ENCODE peak calls at places on chromosome 12, in six cellular contexts. One of them, this sample, is unnamed. For H3K4me1, the result is how much of the 10 kb centered on the place peaks cover.

GRCh38 chr12:49783917-49784676 is 42.7 kb downstream of the TMBIM6 start:
- DNase-seq in HepG2: no peak
- DNase-seq in H1: no peak
- DNase-seq in SK-N-SH: no peak
- DNase-seq in GM12878: no peak
- DNase-seq in HCT116: no peak
- DNase-seq in this sample: no peak

GRCh38 chr12:67456281-67456918 is 187.2 kb downstream of the CAND1 start:
- DNase-seq in H1: no peak
- DNase-seq in SK-N-SH: peak
- DNase-seq in GM12878: no peak
- DNase-seq in HCT116: no peak
- DNase-seq in HepG2: no peak
- DNase-seq in this sample: no peak

GRCh38 chr12:62604856-62605255 is 138.2 kb downstream of the MON2 start:
- DNase-seq in H1: no peak
- DNase-seq in HepG2: no peak
- DNase-seq in SK-N-SH: no peak
- DNase-seq in GM12878: no peak
- DNase-seq in HCT116: no peak
- DNase-seq in this sample: no peak

GRCh38 chr12:107134558-107134957 is 41.2 kb upstream of the CRY1 start:
- DNase-seq in HepG2: peak
- DNase-seq in H1: peak
- DNase-seq in HCT116: peak
- DNase-seq in SK-N-SH: no peak
- DNase-seq in GM12878: no peak
- DNase-seq in this sample: no peak

GRCh38 chr12:116561181-116561821 is 2.1 kb downstream of the MAP1LC3B2 start:
- DNase-seq in SK-N-SH: no peak
- DNase-seq in HCT116: no peak
- DNase-seq in H1: no peak
- DNase-seq in HepG2: no peak
- DNase-seq in GM12878: no peak
- DNase-seq in this sample: no peak

GRCh38 chr12:123532808-123533649 is 490 bp downstream of the RILPL1 start:
- DNase-seq in SK-N-SH: no peak
- DNase-seq in HepG2: peak
- DNase-seq in GM12878: no peak
- DNase-seq in H1: peak
- DNase-seq in HCT116: no peak
- DNase-seq in this sample: no peak

GRCh38 chr12:118370601-118371000 is 2.1 kb downstream of the TAOK3 start:
- DNase-seq in HCT116: no peak
- DNase-seq in HepG2: no peak
- DNase-seq in SK-N-SH: peak
- DNase-seq in GM12878: no peak
- DNase-seq in H1: no peak
- DNase-seq in this sample: no peak

GRCh38 chr12:70849265-70849960 is 71.1 kb downstream of the PTPRR start:
- DNase-seq in GM12878: no peak
- DNase-seq in H1: no peak
- DNase-seq in HepG2: peak
- DNase-seq in SK-N-SH: peak
- DNase-seq in HCT116: peak
- DNase-seq in this sample: no peak

GRCh38 chr12:42145197-42145549 is 499 bp upstream of the GXYLT1 start:
- DNase-seq in H1: no peak
- DNase-seq in GM12878: no peak
- DNase-seq in HepG2: no peak
- DNase-seq in HCT116: no peak
- DNase-seq in SK-N-SH: no peak
- DNase-seq in this sample: no peak

GRCh38 chr12:128819293-128820144 is 4.2 kb downstream of the SLC15A4 start:
- DNase-seq in GM12878: no peak
- DNase-seq in HepG2: no peak
- DNase-seq in SK-N-SH: no peak
- DNase-seq in HCT116: no peak
- DNase-seq in H1: no peak
- DNase-seq in this sample: no peak
- H3K4me1 ChIP-seq in GM12878: half or more
- H3K4me1 ChIP-seq in HepG2: under half
- H3K4me1 ChIP-seq in SK-N-SH: under half
- H3K4me1 ChIP-seq in HCT116: under half
- H3K4me1 ChIP-seq in H1: under half
- H3K4me1 ChIP-seq in this sample: under half

DNA sequence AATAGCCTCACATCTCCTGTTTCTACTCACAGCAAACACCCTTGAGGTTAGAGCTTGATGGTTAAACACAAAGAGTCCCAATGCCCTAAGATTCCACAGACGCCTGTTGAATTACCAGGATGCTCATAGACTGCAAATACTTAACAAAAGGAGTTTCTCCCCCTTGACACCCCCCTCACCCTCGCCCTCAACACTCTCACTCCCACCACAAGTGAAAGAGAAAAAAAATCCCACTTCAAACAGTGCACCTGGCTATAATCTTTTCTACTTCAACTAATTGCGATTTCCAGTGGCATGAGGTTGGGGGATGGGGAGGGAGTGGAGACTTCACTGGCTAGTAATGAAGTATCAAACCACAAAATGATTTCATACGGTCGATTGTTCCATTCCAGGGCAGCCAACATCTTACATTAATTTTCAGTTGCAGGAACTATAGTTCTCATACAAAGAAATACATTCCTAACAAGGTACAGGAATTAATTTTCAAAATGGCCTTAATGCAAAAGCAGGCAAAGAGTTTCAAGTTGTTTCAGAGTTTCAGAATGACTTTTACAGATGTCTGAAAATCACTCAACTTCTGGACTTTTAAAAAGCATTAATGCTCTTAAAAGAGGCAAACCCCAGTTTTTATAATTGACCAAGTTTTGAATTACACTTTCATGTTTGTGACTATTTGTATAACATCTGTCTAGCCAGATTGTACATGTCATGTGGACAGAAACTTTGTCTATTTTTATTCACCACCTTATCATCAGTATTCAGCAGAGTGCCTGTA is 390.7 kb downstream of the C12orf75 start:
- DNase-seq in GM12878: peak
- DNase-seq in HepG2: no peak
- DNase-seq in H1: no peak
- DNase-seq in HCT116: no peak
- DNase-seq in SK-N-SH: no peak
- DNase-seq in this sample: no peak
- TF ChIP-seq SIN3A in GM12878: no peak
- TF ChIP-seq SIN3A in HepG2: no peak
- TF ChIP-seq SIN3A in H1: no peak
- TF ChIP-seq SIN3A in HCT116: no peak
- TF ChIP-seq SIN3A in SK-N-SH: no peak
- TF ChIP-seq SIN3A in this sample: no peak

DNA sequence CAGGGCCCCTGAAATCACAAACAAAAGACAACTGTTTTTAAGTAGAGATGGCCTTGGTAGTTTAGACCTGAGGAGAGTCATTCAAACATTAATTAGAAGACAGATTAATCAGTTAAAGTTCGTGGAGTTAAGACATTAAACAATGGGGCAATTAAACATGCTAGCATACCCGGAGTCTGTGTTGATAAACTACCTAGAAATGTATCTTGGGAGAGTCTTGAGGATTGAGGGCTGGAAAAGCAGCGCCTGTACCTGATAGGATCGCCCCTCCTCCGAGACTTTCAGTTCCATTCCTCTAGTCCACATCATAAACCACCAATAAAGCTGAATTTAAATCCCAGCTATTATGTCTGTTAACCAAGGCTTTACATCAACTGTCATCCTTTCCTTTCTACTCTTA is 1.0 kb upstream of the KRAS start:
- DNase-seq in HepG2: no peak
- DNase-seq in SK-N-SH: no peak
- DNase-seq in HCT116: no peak
- DNase-seq in H1: no peak
- DNase-seq in GM12878: no peak
- DNase-seq in this sample: no peak
- H3K4me1 ChIP-seq in HepG2: half or more
- H3K4me1 ChIP-seq in SK-N-SH: under half
- H3K4me1 ChIP-seq in HCT116: under half
- H3K4me1 ChIP-seq in H1: under half
- H3K4me1 ChIP-seq in GM12878: under half
- H3K4me1 ChIP-seq in this sample: under half

DNA sequence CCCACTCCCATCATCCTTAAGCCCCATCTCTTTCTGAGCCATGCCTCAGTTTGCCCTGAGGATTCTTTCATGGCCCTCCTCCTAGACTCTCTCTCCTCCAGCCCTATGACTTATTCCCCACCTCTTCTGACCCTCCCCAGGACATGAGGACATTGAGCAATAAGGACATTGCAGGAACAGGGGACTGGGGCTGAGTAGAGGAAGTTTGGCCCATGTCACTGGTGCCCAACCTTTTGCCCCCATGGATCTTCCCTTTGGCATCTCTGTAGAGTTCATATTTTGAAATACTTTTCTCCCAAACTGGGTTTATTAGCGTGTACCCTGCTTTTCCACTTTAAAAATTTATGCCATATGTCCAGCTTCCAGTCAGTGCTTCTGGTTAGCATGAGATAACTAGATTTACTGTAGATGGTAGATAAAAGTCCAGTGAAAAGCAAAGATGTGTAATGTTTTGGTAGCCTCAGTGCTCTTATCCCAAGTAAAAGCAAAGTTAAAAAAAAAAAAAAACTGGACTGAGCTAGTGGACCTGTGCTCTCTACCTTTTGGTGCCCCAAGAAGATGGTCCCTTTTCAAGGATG is 6.1 kb upstream of the LRP1-AS start:
- DNase-seq in GM12878: no peak
- DNase-seq in H1: no peak
- DNase-seq in SK-N-SH: peak
- DNase-seq in HCT116: no peak
- DNase-seq in HepG2: no peak
- DNase-seq in this sample: no peak
- TF ChIP-seq SIN3A in GM12878: no peak
- TF ChIP-seq SIN3A in H1: no peak
- TF ChIP-seq SIN3A in SK-N-SH: no peak
- TF ChIP-seq SIN3A in HCT116: no peak
- TF ChIP-seq SIN3A in HepG2: no peak
- TF ChIP-seq SIN3A in this sample: no peak

GRCh38 chr12:124554429-124555029 is 12.9 kb downstream of the NCOR2 start:
- DNase-seq in HCT116: no peak
- DNase-seq in H1: no peak
- DNase-seq in HepG2: no peak
- DNase-seq in SK-N-SH: no peak
- DNase-seq in GM12878: no peak
- DNase-seq in this sample: no peak

GRCh38 chr12:124553862-124554428 is 13.5 kb downstream of the NCOR2 start:
- DNase-seq in SK-N-SH: no peak
- DNase-seq in HepG2: no peak
- DNase-seq in GM12878: no peak
- DNase-seq in HCT116: no peak
- DNase-seq in H1: no peak
- DNase-seq in this sample: no peak

GRCh38 chr12:124556067-124556466 is 11.3 kb downstream of the NCOR2 start:
- DNase-seq in HepG2: no peak
- DNase-seq in HCT116: no peak
- DNase-seq in GM12878: no peak
- DNase-seq in H1: no peak
- DNase-seq in SK-N-SH: no peak
- DNase-seq in this sample: no peak

GRCh38 chr12:124556896-124557501 is 10.4 kb downstream of the NCOR2 start:
- DNase-seq in H1: no peak
- DNase-seq in HCT116: no peak
- DNase-seq in HepG2: no peak
- DNase-seq in GM12878: no peak
- DNase-seq in SK-N-SH: peak
- DNase-seq in this sample: no peak

DNA sequence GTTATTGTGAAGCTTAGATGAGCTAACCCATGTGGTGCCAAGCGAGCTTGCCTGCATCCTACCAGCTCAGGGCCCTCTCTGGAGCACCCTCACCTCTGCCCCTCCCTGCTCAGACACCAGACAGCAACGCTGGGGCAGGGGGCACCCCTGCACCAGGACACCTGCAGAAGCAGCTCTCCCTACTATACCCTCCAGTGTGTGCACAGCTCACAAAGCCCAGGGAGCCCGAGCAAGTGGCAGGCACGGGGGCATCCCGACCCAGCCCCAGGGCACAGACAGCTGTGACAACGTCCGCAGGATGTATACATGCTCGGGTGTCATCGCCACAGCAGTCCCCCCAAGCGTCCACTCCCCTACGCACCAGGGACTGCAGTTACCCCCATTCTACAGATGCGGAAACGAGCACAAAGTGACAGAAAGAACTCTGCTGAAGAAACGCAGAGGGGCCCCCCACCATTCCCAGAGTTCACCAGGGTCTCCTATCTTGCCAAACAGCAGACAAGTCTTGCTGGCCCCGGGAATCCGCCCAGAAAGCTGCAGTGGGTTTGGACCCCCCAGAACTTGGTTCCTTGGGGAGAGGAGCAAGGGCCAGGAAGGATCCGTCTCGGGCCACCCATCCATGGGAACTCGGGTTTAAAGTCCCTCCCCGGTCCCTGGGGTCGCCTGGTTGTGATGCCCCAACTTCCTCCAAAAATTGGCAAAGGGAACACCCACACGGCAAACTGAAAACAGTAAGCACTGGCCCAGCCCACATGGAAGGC is 12.1 kb downstream of the NCOR2 start:
- DNase-seq in H1: no peak
- DNase-seq in SK-N-SH: no peak
- DNase-seq in HepG2: no peak
- DNase-seq in HCT116: no peak
- DNase-seq in GM12878: no peak
- DNase-seq in this sample: no peak
- H3K4me1 ChIP-seq in H1: under half
- H3K4me1 ChIP-seq in SK-N-SH: under half
- H3K4me1 ChIP-seq in HepG2: under half
- H3K4me1 ChIP-seq in HCT116: under half
- H3K4me1 ChIP-seq in GM12878: half or more
- H3K4me1 ChIP-seq in this sample: half or more

DNA sequence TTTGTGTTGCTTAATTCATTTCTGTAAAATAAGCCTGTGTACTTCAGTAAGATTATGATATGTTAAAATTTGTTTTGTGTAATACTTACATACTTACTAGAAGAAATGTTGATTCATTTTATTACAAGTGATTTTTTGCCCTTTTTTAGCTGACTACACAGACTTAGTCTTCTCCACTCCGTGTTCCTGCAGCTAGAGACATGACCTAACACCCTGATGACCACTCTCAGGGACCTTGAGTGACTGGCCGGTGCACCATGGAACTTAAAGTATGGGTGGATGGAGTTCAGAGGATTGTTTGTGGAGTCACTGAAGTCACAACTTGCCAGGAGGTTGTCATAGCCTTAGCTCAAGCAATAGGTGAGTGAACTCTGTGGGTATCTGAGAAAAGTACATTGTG is 69.8 kb downstream of the BHLHE41 start:
- DNase-seq in GM12878: no peak
- DNase-seq in SK-N-SH: no peak
- DNase-seq in HepG2: no peak
- DNase-seq in HCT116: no peak
- DNase-seq in H1: no peak
- DNase-seq in this sample: no peak
- TF ChIP-seq SIN3A in GM12878: no peak
- TF ChIP-seq SIN3A in SK-N-SH: no peak
- TF ChIP-seq SIN3A in HepG2: no peak
- TF ChIP-seq SIN3A in HCT116: no peak
- TF ChIP-seq SIN3A in H1: no peak
- TF ChIP-seq SIN3A in this sample: no peak

This sample was measured in Panc1.